ENCODE peak calls at places on chromosomes 13 and 19, in four cellular contexts. One of them, this sample, is unnamed. For H3K4me1, the result is how much of the 10 kb centered on the place peaks cover.

GRCh38 chr13:79541426-79542049 is 60.6 kb downstream of the NDFIP2 start:
- DNase-seq in stomach: no peak
- DNase-seq in upper lobe of left lung: no peak
- DNase-seq in suprapubic skin: no peak
- DNase-seq in this sample: no peak

GRCh38 chr13:50144473-50145160 is 129.4 kb downstream of the KCNRG start:
- DNase-seq in upper lobe of left lung: no peak
- DNase-seq in stomach: no peak
- DNase-seq in suprapubic skin: no peak
- DNase-seq in this sample: no peak

GRCh38 chr13:51785592-51786424 is 18.2 kb downstream of the DHRS12 start:
- DNase-seq in upper lobe of left lung: peak
- DNase-seq in suprapubic skin: peak
- DNase-seq in stomach: peak
- DNase-seq in this sample: no peak

GRCh38 chr13:27120011-27120410 is 51.6 kb downstream of the USP12 start:
- DNase-seq in stomach: no peak
- DNase-seq in suprapubic skin: no peak
- DNase-seq in upper lobe of left lung: no peak
- DNase-seq in this sample: no peak

GRCh38 chr19:47658431-47659383 is 49.8 kb downstream of the BICRA start:
- DNase-seq in upper lobe of left lung: no peak
- DNase-seq in suprapubic skin: no peak
- DNase-seq in stomach: peak
- DNase-seq in this sample: peak

GRCh38 chr19:45863840-45864628 is at the start of gene FOXA3:
- DNase-seq in stomach: peak
- DNase-seq in suprapubic skin: no peak
- DNase-seq in upper lobe of left lung: peak
- DNase-seq in this sample: no peak

GRCh38 chr13:66087149-66087780 is 1142.9 kb downstream of the PCDH9 start:
- DNase-seq in suprapubic skin: no peak
- DNase-seq in stomach: no peak
- DNase-seq in upper lobe of left lung: no peak
- DNase-seq in this sample: no peak

GRCh38 chr13:94640676-94641075 is 39.0 kb downstream of the GPR180 start:
- DNase-seq in suprapubic skin: no peak
- DNase-seq in stomach: no peak
- DNase-seq in upper lobe of left lung: no peak
- DNase-seq in this sample: no peak

GRCh38 chr19:412356-413355 is 3.7 kb upstream of the C2CD4C start:
- DNase-seq in upper lobe of left lung: peak
- DNase-seq in stomach: no peak
- DNase-seq in suprapubic skin: peak
- DNase-seq in this sample: peak

GRCh38 chr19:1252221-1252817 is 3.9 kb downstream of the MIDN start:
- DNase-seq in suprapubic skin: peak
- DNase-seq in stomach: peak
- DNase-seq in upper lobe of left lung: peak
- DNase-seq in this sample: peak

GRCh38 chr19:43433689-43434088 is 19.0 kb downstream of the TEX101 start:
- DNase-seq in stomach: no peak
- DNase-seq in suprapubic skin: no peak
- DNase-seq in upper lobe of left lung: no peak
- DNase-seq in this sample: no peak

GRCh38 chr19:58518261-58519086 is 1.1 kb downstream of the ZBTB45 start:
- DNase-seq in stomach: no peak
- DNase-seq in suprapubic skin: no peak
- DNase-seq in upper lobe of left lung: no peak
- DNase-seq in this sample: peak

GRCh38 chr19:8017808-8018207 is 12.4 kb upstream of the ELAVL1 start:
- DNase-seq in upper lobe of left lung: no peak
- DNase-seq in suprapubic skin: no peak
- DNase-seq in stomach: no peak
- DNase-seq in this sample: peak

GRCh38 chr13:45004096-45004495 is 14.8 kb downstream of the GPALPP1 start:
- DNase-seq in suprapubic skin: no peak
- DNase-seq in upper lobe of left lung: no peak
- DNase-seq in stomach: no peak
- DNase-seq in this sample: no peak

GRCh38 chr19:5738423-5738822 is 18.0 kb downstream of the CATSPERD start:
- DNase-seq in stomach: no peak
- DNase-seq in suprapubic skin: no peak
- DNase-seq in upper lobe of left lung: no peak
- DNase-seq in this sample: no peak

GRCh38 chr19:55225415-55225958 is 3.1 kb downstream of the TMEM86B start:
- DNase-seq in upper lobe of left lung: no peak
- DNase-seq in suprapubic skin: no peak
- DNase-seq in stomach: no peak
- DNase-seq in this sample: no peak

GRCh38 chr13:47519626-47520025 is 481.4 kb downstream of the SUCLA2 start:
- DNase-seq in suprapubic skin: no peak
- DNase-seq in stomach: no peak
- DNase-seq in upper lobe of left lung: no peak
- DNase-seq in this sample: no peak

GRCh38 chr19:39828015-39828633 is 5.8 kb downstream of the DYRK1B start:
- DNase-seq in stomach: no peak
- DNase-seq in upper lobe of left lung: no peak
- DNase-seq in suprapubic skin: no peak
- DNase-seq in this sample: no peak

GRCh38 chr19:6772028-6772865 is at the start of gene VAV1:
- DNase-seq in stomach: peak
- DNase-seq in upper lobe of left lung: peak
- DNase-seq in suprapubic skin: peak
- DNase-seq in this sample: peak

GRCh38 chr13:66506979-66507378 is 723.2 kb downstream of the PCDH9 start:
- DNase-seq in suprapubic skin: no peak
- DNase-seq in upper lobe of left lung: no peak
- DNase-seq in stomach: no peak
- DNase-seq in this sample: no peak

GRCh38 chr13:94672400-94672799 is 39.9 kb downstream of the SOX21 start:
- DNase-seq in suprapubic skin: no peak
- DNase-seq in stomach: no peak
- DNase-seq in upper lobe of left lung: no peak
- DNase-seq in this sample: no peak

GRCh38 chr13:44052843-44053607 is 173.3 kb downstream of the LACC1 start:
- DNase-seq in upper lobe of left lung: peak
- DNase-seq in suprapubic skin: no peak
- DNase-seq in stomach: no peak
- DNase-seq in this sample: peak

GRCh38 chr13:87656311-87656710 is 14.9 kb upstream of the SLITRK5 start:
- DNase-seq in upper lobe of left lung: no peak
- DNase-seq in stomach: no peak
- DNase-seq in suprapubic skin: no peak
- DNase-seq in this sample: no peak

GRCh38 chr13:44397766-44398223 is 24.2 kb downstream of the SERP2 start:
- DNase-seq in stomach: no peak
- DNase-seq in suprapubic skin: no peak
- DNase-seq in upper lobe of left lung: no peak
- DNase-seq in this sample: no peak

GRCh38 chr13:82976499-82976898 is 905.8 kb downstream of the SLITRK1 start:
- DNase-seq in upper lobe of left lung: no peak
- DNase-seq in suprapubic skin: no peak
- DNase-seq in stomach: no peak
- DNase-seq in this sample: no peak

GRCh38 chr13:21638319-21639282 is 32.3 kb upstream of the FGF9 start:
- DNase-seq in upper lobe of left lung: no peak
- DNase-seq in suprapubic skin: no peak
- DNase-seq in stomach: no peak
- DNase-seq in this sample: no peak

GRCh38 chr13:75587679-75588078 is 38.1 kb downstream of the UCHL3 start:
- DNase-seq in suprapubic skin: no peak
- DNase-seq in upper lobe of left lung: no peak
- DNase-seq in stomach: no peak
- DNase-seq in this sample: no peak

GRCh38 chr19:33449799-33450198 is 71.8 kb downstream of the PEPD start:
- DNase-seq in stomach: no peak
- DNase-seq in suprapubic skin: no peak
- DNase-seq in upper lobe of left lung: no peak
- DNase-seq in this sample: no peak

GRCh38 chr13:30216111-30216510 is 91.2 kb downstream of the KATNAL1 start:
- DNase-seq in stomach: no peak
- DNase-seq in upper lobe of left lung: no peak
- DNase-seq in suprapubic skin: no peak
- DNase-seq in this sample: no peak

GRCh38 chr19:29717051-29717450 is 2.0 kb upstream of the C19orf12 start:
- DNase-seq in upper lobe of left lung: no peak
- DNase-seq in stomach: no peak
- DNase-seq in suprapubic skin: no peak
- DNase-seq in this sample: no peak

GRCh38 chr19:29714953-29715694 is at the start of gene C19orf12:
- DNase-seq in upper lobe of left lung: peak
- DNase-seq in stomach: peak
- DNase-seq in suprapubic skin: no peak
- DNase-seq in this sample: peak

GRCh38 chr19:29712744-29713516 is 2.1 kb downstream of the C19orf12 start:
- DNase-seq in upper lobe of left lung: no peak
- DNase-seq in stomach: no peak
- DNase-seq in suprapubic skin: no peak
- DNase-seq in this sample: no peak

GRCh38 chr19:29714371-29714952 is 599 bp downstream of the C19orf12 start:
- DNase-seq in suprapubic skin: no peak
- DNase-seq in stomach: no peak
- DNase-seq in upper lobe of left lung: no peak
- DNase-seq in this sample: no peak

DNA sequence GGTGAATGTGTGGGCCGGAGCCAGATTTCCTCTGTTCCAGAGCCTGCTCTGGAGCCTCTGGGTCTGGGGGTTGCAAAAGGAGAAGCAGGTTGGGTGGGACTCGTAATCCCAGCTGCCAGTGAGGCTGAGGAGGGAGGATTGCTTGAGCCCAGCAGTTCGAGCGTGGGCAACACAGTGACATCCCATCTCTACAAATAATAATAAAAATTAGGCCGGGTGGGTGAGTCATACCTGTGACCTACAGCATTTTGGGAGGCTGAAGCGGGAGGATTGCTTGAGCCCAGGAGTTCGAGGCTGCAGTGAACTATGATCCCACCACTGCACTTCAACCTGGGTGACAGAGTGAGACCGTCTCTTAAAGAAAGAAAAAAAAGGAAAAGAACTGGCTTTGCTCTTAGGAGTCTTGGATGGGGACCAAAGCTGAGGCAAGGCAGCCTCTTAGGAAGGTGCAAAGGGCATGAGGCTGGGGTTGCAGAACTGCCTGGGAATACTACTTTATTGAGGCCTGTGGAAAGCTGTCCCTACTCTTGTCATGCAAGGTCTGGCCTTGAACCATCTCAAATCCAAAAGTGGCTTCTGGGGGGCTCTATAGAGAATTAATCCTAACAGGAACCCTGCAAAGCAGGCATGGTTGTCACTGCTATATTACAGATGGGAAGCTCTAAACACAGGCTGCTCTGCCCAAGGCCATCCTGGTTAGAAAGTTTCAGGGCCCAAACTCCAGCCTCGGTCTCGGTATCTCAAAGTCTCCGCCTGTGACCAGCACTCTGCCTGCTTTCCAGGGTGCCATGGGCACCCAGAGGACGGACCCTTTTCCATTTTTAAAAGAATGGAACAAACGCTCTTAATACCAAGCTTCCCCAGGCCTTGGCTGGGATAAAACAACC is 877 bp upstream of the C19orf12 start:
- DNase-seq in stomach: no peak
- DNase-seq in suprapubic skin: peak
- DNase-seq in upper lobe of left lung: no peak
- DNase-seq in this sample: no peak
- H3K4me1 ChIP-seq in stomach: under half
- H3K4me1 ChIP-seq in suprapubic skin: under half
- H3K4me1 ChIP-seq in upper lobe of left lung: under half
- H3K4me1 ChIP-seq in this sample: under half

GRCh38 chr13:39401091-39401647 is 201.8 kb downstream of the LHFPL6 start:
- DNase-seq in upper lobe of left lung: no peak
- DNase-seq in stomach: no peak
- DNase-seq in suprapubic skin: no peak
- DNase-seq in this sample: no peak

GRCh38 chr13:39397221-39397620 is 205.8 kb downstream of the LHFPL6 start:
- DNase-seq in stomach: no peak
- DNase-seq in suprapubic skin: no peak
- DNase-seq in upper lobe of left lung: no peak
- DNase-seq in this sample: no peak

GRCh38 chr13:39394811-39395685 is 207.9 kb downstream of the LHFPL6 start:
- DNase-seq in suprapubic skin: no peak
- DNase-seq in stomach: no peak
- DNase-seq in upper lobe of left lung: no peak
- DNase-seq in this sample: no peak

GRCh38 chr13:39401756-39402155 is 201.2 kb downstream of the LHFPL6 start:
- DNase-seq in upper lobe of left lung: no peak
- DNase-seq in stomach: no peak
- DNase-seq in suprapubic skin: no peak
- DNase-seq in this sample: no peak

GRCh38 chr13:39397866-39398265 is 205.1 kb downstream of the LHFPL6 start:
- DNase-seq in upper lobe of left lung: no peak
- DNase-seq in suprapubic skin: no peak
- DNase-seq in stomach: no peak
- DNase-seq in this sample: no peak
- H3K27ac ChIP-seq in upper lobe of left lung: no peak
- H3K27ac ChIP-seq in suprapubic skin: no peak
- H3K27ac ChIP-seq in stomach: peak
- H3K27ac ChIP-seq in this sample: no peak

DNA sequence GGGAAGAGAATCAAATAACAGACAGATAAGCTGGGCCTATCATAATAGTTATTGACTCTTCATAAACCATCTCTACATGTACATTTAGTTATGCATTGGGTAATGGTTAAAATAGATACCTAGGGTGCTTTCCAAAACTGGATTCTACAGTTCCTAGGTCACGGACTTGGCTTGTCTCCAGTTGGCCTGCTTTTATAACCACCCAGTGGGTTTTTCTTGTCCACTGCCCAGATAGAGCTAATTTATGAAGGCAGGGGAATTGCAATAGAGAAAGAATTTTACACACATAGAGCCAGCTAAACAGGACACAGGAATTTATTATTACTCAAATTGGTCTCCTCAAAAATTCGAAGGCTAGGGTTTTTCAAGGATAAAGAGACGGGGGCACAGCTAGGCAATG is 97.3 kb downstream of the FAM216B start:
- DNase-seq in stomach: no peak
- DNase-seq in suprapubic skin: no peak
- DNase-seq in upper lobe of left lung: no peak
- DNase-seq in this sample: no peak
- TF ChIP-seq CTCF in stomach: no peak
- TF ChIP-seq CTCF in suprapubic skin: no peak
- TF ChIP-seq CTCF in upper lobe of left lung: no peak
- TF ChIP-seq CTCF in this sample: no peak

GRCh38 chr13:99004931-99005330 is 27.1 kb upstream of the DOCK9 start:
- DNase-seq in upper lobe of left lung: no peak
- DNase-seq in stomach: no peak
- DNase-seq in suprapubic skin: no peak
- DNase-seq in this sample: no peak

GRCh38 chr13:98999635-98999952 is 21.7 kb upstream of the DOCK9 start:
- DNase-seq in suprapubic skin: no peak
- DNase-seq in upper lobe of left lung: no peak
- DNase-seq in stomach: no peak
- DNase-seq in this sample: no peak

GRCh38 chr13:99003851-99004471 is 26.1 kb upstream of the DOCK9 start:
- DNase-seq in upper lobe of left lung: no peak
- DNase-seq in stomach: no peak
- DNase-seq in suprapubic skin: no peak
- DNase-seq in this sample: no peak

GRCh38 chr13:99000137-99000536 is 22.3 kb upstream of the DOCK9 start:
- DNase-seq in stomach: no peak
- DNase-seq in upper lobe of left lung: no peak
- DNase-seq in suprapubic skin: no peak
- DNase-seq in this sample: no peak

GRCh38 chr13:99002191-99002710 is 24.4 kb upstream of the DOCK9 start:
- DNase-seq in suprapubic skin: no peak
- DNase-seq in upper lobe of left lung: no peak
- DNase-seq in stomach: no peak
- DNase-seq in this sample: no peak
- H3K4me1 ChIP-seq in suprapubic skin: under half
- H3K4me1 ChIP-seq in upper lobe of left lung: under half
- H3K4me1 ChIP-seq in stomach: under half
- H3K4me1 ChIP-seq in this sample: half or more

This sample was measured in lower lobe of right lung.